ENCODE peak calls at places on chromosomes 4 and X, in five cellular contexts. S is stomach; I is IMR-90; Y is left ventricle myocardium inferior; R is CD8-positive, alpha-beta memory T cell. T is an unnamed sample.

GRCh38 chr4:79528241-79528706 is 120.2 kb upstream of the GK2 start:
- DNase-seq in I (no peak), Y (no peak), S (no peak), R (no peak), T (peak)

GRCh38 chrX:78109458-78109857 is 5.4 kb downstream of the PGK1 start:
- DNase-seq in S (no peak), Y (no peak), R (no peak), I (no peak), T (no peak)

GRCh38 chrX:101507986-101508385 is 22.7 kb downstream of the ARMCX4 start:
- DNase-seq in S (no peak), Y (no peak), R (no peak), I (no peak), T (no peak)

GRCh38 chr4:77695769-77696168 is 90.1 kb downstream of the CXCL13 start:
- DNase-seq in R (no peak), Y (no peak), S (no peak), I (peak), T (peak)

GRCh38 chr4:111985386-111985890 is 159.8 kb upstream of the FAM241A start:
- DNase-seq in S (no peak), Y (no peak), R (no peak), I (no peak), T (no peak)

GRCh38 chr4:74671074-74671698 is 123.1 kb downstream of the BTC start:
- DNase-seq in I (peak), Y (peak), R (peak), S (peak), T (peak)

GRCh38 chrX:142076633-142077032 is 128.5 kb downstream of the MAGEC2 start:
- DNase-seq in S (no peak), Y (no peak), I (no peak), R (no peak), T (no peak)

GRCh38 chrX:70508296-70508911 is 63.8 kb downstream of the DLG3 start:
- DNase-seq in Y (no peak), S (no peak), R (no peak), I (peak), T (no peak)

GRCh38 chr4:124970011-124970410 is 257.5 kb upstream of the ANKRD50 start:
- DNase-seq in I (peak), S (no peak), R (no peak), Y (no peak), T (peak)

GRCh38 chr4:76982638-76983579 is 33.4 kb downstream of the SEPTIN11 start:
- DNase-seq in I (peak), S (no peak), Y (no peak), R (no peak), T (peak)

GRCh38 chr4:43943998-43944397 is 504.6 kb downstream of the KCTD8 start:
- DNase-seq in S (no peak), I (no peak), R (no peak), Y (no peak), T (no peak)
- H3K27ac ChIP-seq in S (no peak), I (no peak), R (no peak), Y (no peak), T (no peak)

DNA sequence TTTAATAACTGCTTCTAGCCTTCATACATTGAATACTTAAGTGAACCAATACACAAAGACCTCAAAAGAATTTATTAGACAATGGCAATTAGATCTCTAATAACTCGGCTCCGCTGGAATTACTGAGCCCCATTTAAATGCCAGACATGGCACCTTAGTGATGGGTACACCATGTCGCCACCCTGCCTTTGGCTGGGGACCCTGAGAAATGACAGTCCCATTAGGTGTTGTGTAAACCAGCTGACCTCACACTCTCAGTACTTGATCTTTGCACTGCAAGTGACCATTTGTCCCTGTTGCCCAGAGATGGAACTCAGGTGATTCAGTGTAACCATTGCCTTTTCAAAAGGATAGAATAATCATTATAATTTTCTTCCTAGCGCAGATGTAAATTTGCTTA is 144.6 kb upstream of the SMARCAD1 start:
- DNase-seq in I (no peak), R (no peak), S (no peak), Y (no peak), T (no peak)
- H3K27ac ChIP-seq in I (no peak), R (no peak), S (no peak), Y (no peak), T (no peak)

DNA sequence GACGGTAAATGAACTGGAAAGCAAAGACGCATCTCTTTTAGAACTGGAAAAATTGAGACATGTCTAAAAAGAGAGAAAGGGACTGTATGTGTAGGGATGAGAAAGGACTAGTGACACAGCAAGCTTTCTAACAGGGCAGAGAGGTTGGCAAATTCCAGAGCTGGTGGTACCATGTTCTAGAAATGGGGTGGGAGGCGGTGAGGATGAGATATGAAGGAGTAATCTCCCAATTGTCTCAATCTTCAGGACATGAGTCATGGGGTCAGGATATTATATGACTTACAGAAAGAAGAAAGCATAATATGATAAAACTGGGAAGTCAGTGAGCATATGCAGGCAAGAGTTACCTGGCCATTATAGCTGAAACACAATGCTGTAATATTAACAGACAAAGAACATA is 14.2 kb downstream of the TAB3 start:
- DNase-seq in S (no peak), R (no peak), Y (no peak), I (no peak), T (no peak)
- H3K27ac ChIP-seq in S (no peak), R (no peak), Y (no peak), I (no peak), T (no peak)

GRCh38 chr4:185504098-185505047 is 30.9 kb downstream of the PDLIM3 start:
- DNase-seq in R (no peak), Y (peak), I (peak), S (peak), T (no peak)
- H3K27ac ChIP-seq in R (no peak), Y (peak), I (peak), S (peak), T (peak)

T was measured in fibroblast of lung.